ENCODE peak calls at places on chromosomes 4 and X, in nine cellular contexts. S, L, P, I, E, X, G, C and F are unnamed samples.

GRCh38 chr4:96170198-96170597 is 330.3 kb downstream of the PDHA2 start:
- DNase-seq in S (no peak), L (no peak), P (no peak), I (no peak), E (no peak), X (no peak), G (no peak), C (no peak), F (no peak)

GRCh38 chr4:85932371-85933305 is 427.2 kb downstream of the MAPK10 start:
- DNase-seq in S (no peak), L (no peak), P (no peak), I (no peak), E (no peak), X (peak), G (no peak), C (no peak), F (no peak)

GRCh38 chrX:19670854-19671620 is 155.7 kb upstream of the MAP3K15 start:
- DNase-seq in S (peak), L (peak), P (no peak), I (no peak), E (no peak), X (peak), G (no peak), C (peak), F (no peak)

GRCh38 chrX:133849676-133850075 is 135.7 kb downstream of the GPC3 start:
- DNase-seq in S (no peak), L (no peak), P (no peak), I (no peak), E (no peak), X (no peak), G (no peak), C (no peak), F (no peak)

GRCh38 chrX:153814591-153815315 is 15.6 kb downstream of the PDZD4 start:
- DNase-seq in S (no peak), L (no peak), P (no peak), I (no peak), E (no peak), X (no peak), G (no peak), C (no peak), F (no peak)

GRCh38 chrX:106035064-106035463 is 3.5 kb downstream of the SERPINA7 start:
- DNase-seq in S (no peak), L (no peak), P (no peak), I (no peak), E (no peak), X (no peak), G (no peak), C (no peak), F (no peak)

GRCh38 chr4:112910109-112910736 is 139.2 kb upstream of the ANK2 start:
- DNase-seq in S (no peak), L (no peak), P (no peak), I (peak), E (no peak), X (peak), G (no peak), C (no peak), F (no peak)

GRCh38 chr4:95050980-95051688 is 293.4 kb downstream of the BMPR1B start:
- DNase-seq in S (no peak), L (no peak), P (no peak), I (no peak), E (no peak), X (no peak), G (no peak), C (no peak), F (no peak)

GRCh38 chrX:109959356-109959871 is 43.5 kb upstream of the TMEM164 start:
- DNase-seq in S (no peak), L (no peak), P (no peak), I (no peak), E (no peak), X (no peak), G (no peak), C (no peak), F (no peak)

GRCh38 chr4:163484906-163485305 is 9.6 kb upstream of the TMA16 start:
- DNase-seq in S (no peak), L (peak), P (peak), I (no peak), E (peak), X (peak), G (peak), C (no peak), F (peak)

GRCh38 chr4:185800266-185800945 is 11.6 kb downstream of the SORBS2 start:
- DNase-seq in S (no peak), L (no peak), P (no peak), I (no peak), E (no peak), X (peak), G (no peak), C (no peak), F (no peak)

GRCh38 chr4:7860600-7861158 is 79.0 kb downstream of the AFAP1 start:
- DNase-seq in S (no peak), L (no peak), P (no peak), I (no peak), E (no peak), X (no peak), G (no peak), C (no peak), F (no peak)

GRCh38 chr4:125313989-125314602 is 659 bp upstream of the FAT4 start:
- DNase-seq in S (no peak), L (no peak), P (no peak), I (no peak), E (no peak), X (peak), G (no peak), C (no peak), F (no peak)

GRCh38 chrX:15680401-15680800 is 15.8 kb upstream of the CLTRN start:
- DNase-seq in S (no peak), L (peak), P (no peak), I (no peak), E (no peak), X (no peak), G (no peak), C (no peak), F (no peak)

GRCh38 chr4:107468812-107469211 is 251.2 kb downstream of the PAPSS1 start:
- DNase-seq in S (no peak), L (no peak), P (no peak), I (no peak), E (no peak), X (no peak), G (no peak), C (no peak), F (no peak)

GRCh38 chr4:110175634-110176033 is 22.8 kb downstream of the ELOVL6 start:
- DNase-seq in S (no peak), L (no peak), P (no peak), I (no peak), E (no peak), X (no peak), G (no peak), C (no peak), F (no peak)

GRCh38 chrX:118117069-118117405 is 427 bp upstream of the KLHL13 start:
- DNase-seq in S (no peak), L (no peak), P (no peak), I (no peak), E (no peak), X (no peak), G (no peak), C (no peak), F (no peak)

GRCh38 chrX:118802857-118803256 is 20.8 kb upstream of the ZCCHC12 start:
- DNase-seq in S (no peak), L (no peak), P (no peak), I (no peak), E (no peak), X (peak), G (no peak), C (no peak), F (no peak)

GRCh38 chr4:47374477-47374876 is 89.0 kb downstream of the COMMD8 start:
- DNase-seq in S (no peak), L (no peak), P (no peak), I (no peak), E (no peak), X (no peak), G (no peak), C (peak), F (no peak)

GRCh38 chr4:67820903-67821302 is 62.9 kb downstream of the TMPRSS11D start:
- DNase-seq in S (no peak), L (no peak), P (no peak), I (no peak), E (no peak), X (no peak), G (no peak), C (no peak), F (no peak)

GRCh38 chr4:1737666-1738065 is 16.3 kb downstream of the TACC3 start:
- DNase-seq in S (no peak), L (no peak), P (no peak), I (no peak), E (no peak), X (no peak), G (no peak), C (no peak), F (no peak)

GRCh38 chrX:123830309-123830708 is 29.5 kb upstream of the XIAP start:
- DNase-seq in S (no peak), L (peak), P (no peak), I (no peak), E (no peak), X (no peak), G (peak), C (peak), F (no peak)

GRCh38 chrX:13201605-13202219 is 118.1 kb downstream of the ATXN3L start:
- DNase-seq in S (no peak), L (no peak), P (no peak), I (no peak), E (no peak), X (no peak), G (no peak), C (no peak), F (no peak)

GRCh38 chrX:23434356-23434884 is 99.8 kb downstream of the PTCHD1 start:
- DNase-seq in S (peak), L (peak), P (no peak), I (no peak), E (no peak), X (peak), G (no peak), C (no peak), F (no peak)

GRCh38 chrX:12434493-12434892 is 296.2 kb downstream of the FRMPD4 start:
- DNase-seq in S (no peak), L (no peak), P (no peak), I (no peak), E (no peak), X (no peak), G (no peak), C (no peak), F (no peak)

GRCh38 chrX:46311581-46312120 is 233.6 kb downstream of the ZNF674 start:
- DNase-seq in S (no peak), L (no peak), P (no peak), I (no peak), E (no peak), X (no peak), G (no peak), C (no peak), F (no peak)

GRCh38 chr4:11548529-11549176 is 120.0 kb upstream of the HS3ST1 start:
- DNase-seq in S (no peak), L (peak), P (no peak), I (no peak), E (no peak), X (no peak), G (peak), C (peak), F (no peak)

GRCh38 chr4:169615467-169616106 is 3.2 kb upstream of the NEK1 start:
- DNase-seq in S (no peak), L (no peak), P (no peak), I (no peak), E (no peak), X (no peak), G (peak), C (peak), F (no peak)

GRCh38 chrX:68832516-68833447 is 4.0 kb downstream of the EFNB1 start:
- DNase-seq in S (peak), L (no peak), P (no peak), I (no peak), E (peak), X (no peak), G (no peak), C (no peak), F (no peak)

GRCh38 chr4:101252721-101253120 is 94.6 kb downstream of the PPP3CA start:
- DNase-seq in S (no peak), L (no peak), P (no peak), I (peak), E (no peak), X (no peak), G (no peak), C (no peak), F (no peak)

GRCh38 chr4:6489962-6490361 is 17.5 kb upstream of the PPP2R2C start:
- DNase-seq in S (no peak), L (no peak), P (no peak), I (no peak), E (no peak), X (no peak), G (no peak), C (no peak), F (no peak)

GRCh38 chr4:1337376-1337831 is 9.6 kb upstream of the UVSSA start:
- DNase-seq in S (no peak), L (peak), P (no peak), I (no peak), E (peak), X (no peak), G (peak), C (peak), F (no peak)

GRCh38 chrX:20361890-20362262 is 95.2 kb upstream of the RPS6KA3 start:
- DNase-seq in S (no peak), L (peak), P (no peak), I (no peak), E (no peak), X (no peak), G (no peak), C (no peak), F (peak)

GRCh38 chr4:151489462-151490203 is 80.7 kb downstream of the FHIP1A start:
- DNase-seq in S (no peak), L (no peak), P (peak), I (peak), E (no peak), X (no peak), G (no peak), C (no peak), F (peak)

GRCh38 chr4:7703669-7704068 is 236.0 kb downstream of the AFAP1 start:
- DNase-seq in S (no peak), L (no peak), P (no peak), I (no peak), E (no peak), X (no peak), G (no peak), C (no peak), F (no peak)

GRCh38 chr4:95159384-95159783 is 389.4 kb downstream of the UNC5C start:
- DNase-seq in S (no peak), L (no peak), P (no peak), I (no peak), E (no peak), X (no peak), G (no peak), C (no peak), F (no peak)